ENCODE peak calls at places on chromosome 19, in nine cellular contexts. One of them, this sample, is unnamed.

GRCh38 chr19:51739466-51740213 is 12.0 kb downstream of the FPR1 start:
- DNase-seq in HCEC 1CT: no peak
- DNase-seq in stimulated activated CD8-positive, alpha-beta memory T cell treated with anti-CD3 and anti-CD28 coated beads, Interleukin-7, amount 100 ng/mL, for 1 hour: no peak
- DNase-seq in OCI-LY7: no peak
- DNase-seq in CD4-positive, alpha-beta T cell: no peak
- DNase-seq in ureter: no peak
- DNase-seq in M059J: peak; percentile 57
- DNase-seq in GM03348: no peak
- DNase-seq in ELR: no peak
- DNase-seq in this sample: no peak

GRCh38 chr19:35006342-35006998 is 6.3 kb downstream of the GRAMD1A start:
- DNase-seq in HCEC 1CT: peak; percentile 19
- DNase-seq in stimulated activated CD8-positive, alpha-beta memory T cell treated with anti-CD3 and anti-CD28 coated beads, Interleukin-7, amount 100 ng/mL, for 1 hour: no peak
- DNase-seq in OCI-LY7: no peak
- DNase-seq in CD4-positive, alpha-beta T cell: no peak
- DNase-seq in ureter: no peak
- DNase-seq in M059J: no peak
- DNase-seq in GM03348: no peak
- DNase-seq in ELR: peak; percentile 84
- DNase-seq in this sample: no peak

GRCh38 chr19:51607920-51608562 is 22.2 kb downstream of the SIGLEC5 start:
- DNase-seq in HCEC 1CT: no peak
- DNase-seq in stimulated activated CD8-positive, alpha-beta memory T cell treated with anti-CD3 and anti-CD28 coated beads, Interleukin-7, amount 100 ng/mL, for 1 hour: peak; percentile 17
- DNase-seq in OCI-LY7: peak; percentile 81
- DNase-seq in CD4-positive, alpha-beta T cell: peak; percentile 43
- DNase-seq in ureter: peak; percentile 70
- DNase-seq in M059J: peak; percentile 55
- DNase-seq in GM03348: peak; percentile 81
- DNase-seq in ELR: peak; percentile 81
- DNase-seq in this sample: peak; percentile 83

GRCh38 chr19:46288896-46289588 is 7.8 kb upstream of the HIF3A start:
- DNase-seq in HCEC 1CT: peak; percentile 99
- DNase-seq in stimulated activated CD8-positive, alpha-beta memory T cell treated with anti-CD3 and anti-CD28 coated beads, Interleukin-7, amount 100 ng/mL, for 1 hour: no peak
- DNase-seq in OCI-LY7: no peak
- DNase-seq in CD4-positive, alpha-beta T cell: no peak
- DNase-seq in ureter: no peak
- DNase-seq in M059J: peak; percentile 94
- DNase-seq in GM03348: peak; percentile 60
- DNase-seq in ELR: peak; percentile 97
- DNase-seq in this sample: peak; percentile 39

GRCh38 chr19:17871878-17872250 is at the start of gene SLC5A5:
- DNase-seq in HCEC 1CT: no peak
- DNase-seq in stimulated activated CD8-positive, alpha-beta memory T cell treated with anti-CD3 and anti-CD28 coated beads, Interleukin-7, amount 100 ng/mL, for 1 hour: no peak
- DNase-seq in OCI-LY7: no peak
- DNase-seq in CD4-positive, alpha-beta T cell: no peak
- DNase-seq in ureter: no peak
- DNase-seq in M059J: no peak
- DNase-seq in GM03348: no peak
- DNase-seq in ELR: no peak
- DNase-seq in this sample: peak; percentile 71

GRCh38 chr19:29810504-29810871 is 1.3 kb upstream of the CCNE1 start:
- DNase-seq in HCEC 1CT: peak; percentile 16
- DNase-seq in stimulated activated CD8-positive, alpha-beta memory T cell treated with anti-CD3 and anti-CD28 coated beads, Interleukin-7, amount 100 ng/mL, for 1 hour: no peak
- DNase-seq in OCI-LY7: no peak
- DNase-seq in CD4-positive, alpha-beta T cell: no peak
- DNase-seq in ureter: no peak
- DNase-seq in M059J: peak; percentile 69
- DNase-seq in GM03348: no peak
- DNase-seq in ELR: peak; percentile 28
- DNase-seq in this sample: no peak

GRCh38 chr19:54316746-54317107 is 3.8 kb upstream of the LILRA5 start:
- DNase-seq in HCEC 1CT: no peak
- DNase-seq in stimulated activated CD8-positive, alpha-beta memory T cell treated with anti-CD3 and anti-CD28 coated beads, Interleukin-7, amount 100 ng/mL, for 1 hour: no peak
- DNase-seq in OCI-LY7: peak; percentile 33
- DNase-seq in CD4-positive, alpha-beta T cell: no peak
- DNase-seq in ureter: no peak
- DNase-seq in M059J: no peak
- DNase-seq in GM03348: no peak
- DNase-seq in ELR: peak; percentile 19
- DNase-seq in this sample: no peak

GRCh38 chr19:18760440-18761383 is 30.4 kb downstream of the COMP start:
- DNase-seq in HCEC 1CT: no peak
- DNase-seq in stimulated activated CD8-positive, alpha-beta memory T cell treated with anti-CD3 and anti-CD28 coated beads, Interleukin-7, amount 100 ng/mL, for 1 hour: no peak
- DNase-seq in OCI-LY7: no peak
- DNase-seq in CD4-positive, alpha-beta T cell: no peak
- DNase-seq in ureter: no peak
- DNase-seq in M059J: no peak
- DNase-seq in GM03348: no peak
- DNase-seq in ELR: no peak
- DNase-seq in this sample: no peak

GRCh38 chr19:55005684-55006488 is 32.2 kb downstream of the GP6 start:
- DNase-seq in HCEC 1CT: peak; percentile 39
- DNase-seq in stimulated activated CD8-positive, alpha-beta memory T cell treated with anti-CD3 and anti-CD28 coated beads, Interleukin-7, amount 100 ng/mL, for 1 hour: peak; percentile 11
- DNase-seq in OCI-LY7: peak; percentile 96
- DNase-seq in CD4-positive, alpha-beta T cell: peak; percentile 38
- DNase-seq in ureter: peak; percentile 66
- DNase-seq in M059J: peak; percentile 57
- DNase-seq in GM03348: no peak
- DNase-seq in ELR: no peak
- DNase-seq in this sample: peak; percentile 87

GRCh38 chr19:16367269-16367683 is 42.6 kb downstream of the KLF2 start:
- DNase-seq in HCEC 1CT: no peak
- DNase-seq in stimulated activated CD8-positive, alpha-beta memory T cell treated with anti-CD3 and anti-CD28 coated beads, Interleukin-7, amount 100 ng/mL, for 1 hour: no peak
- DNase-seq in OCI-LY7: peak; percentile 78
- DNase-seq in CD4-positive, alpha-beta T cell: peak; percentile 41
- DNase-seq in ureter: no peak
- DNase-seq in M059J: no peak
- DNase-seq in GM03348: no peak
- DNase-seq in ELR: no peak
- DNase-seq in this sample: no peak

This sample was measured in SJCRH30.